ENCODE peak calls at places on chromosomes 1 and 21, in eight cellular contexts. One of them, this sample, is unnamed.

GRCh38 chr1:89331890-89332289 is 32.0 kb upstream of the GBP6 start:
- DNase-seq in testis: no peak
- DNase-seq in endodermal cell: no peak
- DNase-seq in H1: no peak
- DNase-seq in adrenal gland: no peak
- DNase-seq in mucosa of descending colon: no peak
- DNase-seq in lower lobe of right lung: no peak
- DNase-seq in A549: no peak
- DNase-seq in this sample: no peak

GRCh38 chr1:236576004-236576403 is 28.3 kb downstream of the HEATR1 start:
- DNase-seq in testis: no peak
- DNase-seq in endodermal cell: no peak
- DNase-seq in H1: no peak
- DNase-seq in adrenal gland: no peak
- DNase-seq in mucosa of descending colon: no peak
- DNase-seq in lower lobe of right lung: no peak
- DNase-seq in A549: no peak
- DNase-seq in this sample: no peak

GRCh38 chr1:205127646-205128045 is 5.9 kb upstream of the RBBP5 start:
- DNase-seq in testis: no peak
- DNase-seq in endodermal cell: no peak
- DNase-seq in H1: no peak
- DNase-seq in adrenal gland: no peak
- DNase-seq in mucosa of descending colon: no peak
- DNase-seq in lower lobe of right lung: peak; percentile 49
- DNase-seq in A549: no peak
- DNase-seq in this sample: no peak

GRCh38 chr1:12475158-12475934 is 142.7 kb downstream of the DHRS3 start:
- DNase-seq in testis: no peak
- DNase-seq in endodermal cell: no peak
- DNase-seq in H1: no peak
- DNase-seq in adrenal gland: no peak
- DNase-seq in mucosa of descending colon: peak; percentile 65
- DNase-seq in lower lobe of right lung: no peak
- DNase-seq in A549: no peak
- DNase-seq in this sample: no peak

GRCh38 chr1:55188909-55189308 is 26.3 kb downstream of the USP24 start:
- DNase-seq in testis: no peak
- DNase-seq in endodermal cell: no peak
- DNase-seq in H1: no peak
- DNase-seq in adrenal gland: no peak
- DNase-seq in mucosa of descending colon: no peak
- DNase-seq in lower lobe of right lung: no peak
- DNase-seq in A549: no peak
- DNase-seq in this sample: no peak

GRCh38 chr1:167159782-167160181 is 60.9 kb upstream of the POU2F1 start:
- DNase-seq in testis: no peak
- DNase-seq in endodermal cell: no peak
- DNase-seq in H1: no peak
- DNase-seq in adrenal gland: no peak
- DNase-seq in mucosa of descending colon: no peak
- DNase-seq in lower lobe of right lung: no peak
- DNase-seq in A549: no peak
- DNase-seq in this sample: no peak

GRCh38 chr21:42063206-42063577 is 7.9 kb upstream of the UMODL1 start:
- DNase-seq in testis: no peak
- DNase-seq in endodermal cell: no peak
- DNase-seq in H1: no peak
- DNase-seq in adrenal gland: peak; percentile 45
- DNase-seq in mucosa of descending colon: peak; percentile 68
- DNase-seq in lower lobe of right lung: peak; percentile 70
- DNase-seq in A549: no peak
- DNase-seq in this sample: no peak

GRCh38 chr1:211643324-211644212 is 31.9 kb downstream of the NEK2 start:
- DNase-seq in testis: peak; percentile 24
- DNase-seq in endodermal cell: peak; percentile 77
- DNase-seq in H1: peak; percentile 45
- DNase-seq in adrenal gland: peak; percentile 87
- DNase-seq in mucosa of descending colon: peak; percentile 79
- DNase-seq in lower lobe of right lung: peak; percentile 67
- DNase-seq in A549: peak; percentile 39
- DNase-seq in this sample: no peak

GRCh38 chr1:62126595-62127290 is 67.9 kb upstream of the L1TD1 start:
- DNase-seq in testis: no peak
- DNase-seq in endodermal cell: no peak
- DNase-seq in H1: no peak
- DNase-seq in adrenal gland: no peak
- DNase-seq in mucosa of descending colon: peak; percentile 20
- DNase-seq in lower lobe of right lung: no peak
- DNase-seq in A549: no peak
- DNase-seq in this sample: no peak

GRCh38 chr1:100736766-100737165 is 17.2 kb downstream of the VCAM1 start:
- DNase-seq in testis: no peak
- DNase-seq in endodermal cell: no peak
- DNase-seq in H1: no peak
- DNase-seq in adrenal gland: no peak
- DNase-seq in mucosa of descending colon: no peak
- DNase-seq in lower lobe of right lung: no peak
- DNase-seq in A549: no peak
- DNase-seq in this sample: no peak

GRCh38 chr1:74824497-74825107 is 91.7 kb downstream of the TYW3 start:
- DNase-seq in testis: no peak
- DNase-seq in endodermal cell: no peak
- DNase-seq in H1: no peak
- DNase-seq in adrenal gland: no peak
- DNase-seq in mucosa of descending colon: no peak
- DNase-seq in lower lobe of right lung: no peak
- DNase-seq in A549: no peak
- DNase-seq in this sample: no peak

GRCh38 chr21:42220138-42220701 is 1.3 kb downstream of the ABCG1 start:
- DNase-seq in testis: peak; percentile 72
- DNase-seq in endodermal cell: peak; percentile 84
- DNase-seq in H1: peak; percentile 76
- DNase-seq in adrenal gland: peak; percentile 85
- DNase-seq in mucosa of descending colon: peak; percentile 82
- DNase-seq in lower lobe of right lung: peak; percentile 72
- DNase-seq in A549: peak; percentile 70
- DNase-seq in this sample: no peak

GRCh38 chr21:43333301-43334062 is 93.4 kb downstream of the SIK1 start:
- DNase-seq in testis: peak; percentile 28
- DNase-seq in endodermal cell: peak; percentile 80
- DNase-seq in H1: no peak
- DNase-seq in adrenal gland: peak; percentile 36
- DNase-seq in mucosa of descending colon: peak; percentile 36
- DNase-seq in lower lobe of right lung: peak; percentile 79
- DNase-seq in A549: peak; percentile 97
- DNase-seq in this sample: no peak

GRCh38 chr1:116826818-116827606 is 72.8 kb downstream of the CD2 start:
- DNase-seq in testis: no peak
- DNase-seq in endodermal cell: no peak
- DNase-seq in H1: no peak
- DNase-seq in adrenal gland: no peak
- DNase-seq in mucosa of descending colon: peak; percentile 38
- DNase-seq in lower lobe of right lung: no peak
- DNase-seq in A549: peak; percentile 18
- DNase-seq in this sample: no peak

GRCh38 chr1:234125283-234125682 is 220.8 kb downstream of the SLC35F3 start:
- DNase-seq in testis: peak; percentile 43
- DNase-seq in endodermal cell: peak; percentile 96
- DNase-seq in H1: peak; percentile 82
- DNase-seq in adrenal gland: no peak
- DNase-seq in mucosa of descending colon: peak; percentile 11
- DNase-seq in lower lobe of right lung: no peak
- DNase-seq in A549: peak; percentile 72
- DNase-seq in this sample: peak; percentile 74

GRCh38 chr1:201734776-201735175 is 94.2 kb upstream of the IPO9 start:
- DNase-seq in testis: no peak
- DNase-seq in endodermal cell: no peak
- DNase-seq in H1: no peak
- DNase-seq in adrenal gland: no peak
- DNase-seq in mucosa of descending colon: no peak
- DNase-seq in lower lobe of right lung: no peak
- DNase-seq in A549: no peak
- DNase-seq in this sample: no peak

GRCh38 chr1:183800449-183800848 is 4.5 kb upstream of the RGL1 start:
- DNase-seq in testis: no peak
- DNase-seq in endodermal cell: no peak
- DNase-seq in H1: no peak
- DNase-seq in adrenal gland: no peak
- DNase-seq in mucosa of descending colon: no peak
- DNase-seq in lower lobe of right lung: no peak
- DNase-seq in A549: no peak
- DNase-seq in this sample: no peak

GRCh38 chr21:31716106-31716505 is 15.8 kb downstream of the SCAF4 start:
- DNase-seq in testis: no peak
- DNase-seq in endodermal cell: no peak
- DNase-seq in H1: no peak
- DNase-seq in adrenal gland: no peak
- DNase-seq in mucosa of descending colon: no peak
- DNase-seq in lower lobe of right lung: no peak
- DNase-seq in A549: no peak
- DNase-seq in this sample: no peak
- H3K4me1 ChIP-seq in testis: peaks cover 11% of the 10 kb centered on the region
- H3K4me1 ChIP-seq in endodermal cell: peaks cover 16% of the 10 kb centered on the region
- H3K4me1 ChIP-seq in H1: peaks cover 17% of the 10 kb centered on the region
- H3K4me1 ChIP-seq in adrenal gland: peaks cover 18% of the 10 kb centered on the region
- H3K4me1 ChIP-seq in mucosa of descending colon: no peaks in the 10 kb centered on the region
- H3K4me1 ChIP-seq in lower lobe of right lung: peaks cover 30% of the 10 kb centered on the region
- H3K4me1 ChIP-seq in A549: peaks cover 49% of the 10 kb centered on the region
- H3K4me1 ChIP-seq in this sample: no peaks in the 10 kb centered on the region

DNA sequence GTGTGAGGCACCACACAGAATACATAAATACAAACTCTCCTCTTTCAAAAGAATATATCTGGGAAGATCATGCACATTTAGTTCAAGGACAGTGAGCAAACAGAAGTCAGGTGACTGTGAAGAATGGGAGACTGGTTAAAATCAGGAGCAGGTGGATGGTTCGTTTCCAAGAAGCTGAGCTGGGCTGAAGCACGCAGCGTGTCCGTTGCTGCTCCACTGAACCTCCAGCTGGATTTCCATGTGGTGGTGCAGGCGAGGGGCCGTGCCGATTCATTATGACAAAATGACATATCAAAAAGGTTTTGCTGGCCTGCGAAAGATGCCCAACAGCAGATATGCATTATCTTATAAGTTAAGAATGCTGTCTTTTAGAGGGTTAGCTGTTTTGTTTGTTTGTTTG is 66.0 kb downstream of the OLIG1 start:
- DNase-seq in testis: no peak
- DNase-seq in endodermal cell: no peak
- DNase-seq in H1: no peak
- DNase-seq in adrenal gland: no peak
- DNase-seq in mucosa of descending colon: no peak
- DNase-seq in lower lobe of right lung: no peak
- DNase-seq in A549: no peak
- DNase-seq in this sample: no peak
- H3K4me3 ChIP-seq in testis: no peak overlapping the region
- H3K4me3 ChIP-seq in endodermal cell: no peak overlapping the region
- H3K4me3 ChIP-seq in H1: no peak overlapping the region
- H3K4me3 ChIP-seq in adrenal gland: no peak overlapping the region
- H3K4me3 ChIP-seq in mucosa of descending colon: no peak overlapping the region
- H3K4me3 ChIP-seq in lower lobe of right lung: no peak overlapping the region
- H3K4me3 ChIP-seq in A549: no peak overlapping the region
- H3K4me3 ChIP-seq in this sample: no peak overlapping the region

DNA sequence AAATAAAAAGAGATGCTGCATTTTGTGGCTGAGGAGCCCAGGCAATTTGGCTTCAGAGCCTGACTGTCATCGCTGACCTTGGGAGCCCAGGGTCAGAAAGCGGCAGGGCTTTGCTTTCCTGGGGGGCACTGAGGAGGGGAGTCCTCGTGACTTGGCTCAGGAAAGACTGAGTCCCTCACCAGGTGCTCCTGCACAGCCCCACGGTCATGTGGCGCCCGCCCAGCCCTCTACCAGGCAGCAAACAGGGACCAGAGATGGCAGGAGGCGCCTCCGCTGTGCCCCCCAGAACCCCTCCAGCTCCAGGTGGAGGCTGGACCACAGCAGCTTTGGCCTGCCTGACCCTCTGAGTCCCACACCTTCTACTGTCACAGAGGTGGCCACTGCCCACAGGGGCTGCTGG is 13.2 kb downstream of the EFHD2 start:
- DNase-seq in testis: no peak
- DNase-seq in endodermal cell: no peak
- DNase-seq in H1: no peak
- DNase-seq in adrenal gland: peak; percentile 52
- DNase-seq in mucosa of descending colon: no peak
- DNase-seq in lower lobe of right lung: no peak
- DNase-seq in A549: no peak
- DNase-seq in this sample: no peak
- H3K4me1 ChIP-seq in testis: peaks cover 62% of the 10 kb centered on the region
- H3K4me1 ChIP-seq in endodermal cell: no peaks in the 10 kb centered on the region
- H3K4me1 ChIP-seq in H1: peaks cover 7% of the 10 kb centered on the region
- H3K4me1 ChIP-seq in adrenal gland: peaks cover 13% of the 10 kb centered on the region
- H3K4me1 ChIP-seq in mucosa of descending colon: peaks cover 64% of the 10 kb centered on the region
- H3K4me1 ChIP-seq in lower lobe of right lung: peaks cover 37% of the 10 kb centered on the region
- H3K4me1 ChIP-seq in A549: peaks cover 72% of the 10 kb centered on the region
- H3K4me1 ChIP-seq in this sample: no peaks in the 10 kb centered on the region

GRCh38 chr1:115495111-115495510 is 146.7 kb upstream of the VANGL1 start:
- DNase-seq in testis: no peak
- DNase-seq in endodermal cell: no peak
- DNase-seq in H1: peak; percentile 19
- DNase-seq in adrenal gland: no peak
- DNase-seq in mucosa of descending colon: no peak
- DNase-seq in lower lobe of right lung: no peak
- DNase-seq in A549: no peak
- DNase-seq in this sample: no peak

GRCh38 chr1:115492880-115493279 is 148.9 kb upstream of the VANGL1 start:
- DNase-seq in testis: no peak
- DNase-seq in endodermal cell: no peak
- DNase-seq in H1: no peak
- DNase-seq in adrenal gland: no peak
- DNase-seq in mucosa of descending colon: no peak
- DNase-seq in lower lobe of right lung: no peak
- DNase-seq in A549: no peak
- DNase-seq in this sample: no peak

GRCh38 chr1:115495603-115496002 is 146.2 kb upstream of the VANGL1 start:
- DNase-seq in testis: no peak
- DNase-seq in endodermal cell: no peak
- DNase-seq in H1: peak; percentile 13
- DNase-seq in adrenal gland: no peak
- DNase-seq in mucosa of descending colon: no peak
- DNase-seq in lower lobe of right lung: no peak
- DNase-seq in A549: no peak
- DNase-seq in this sample: no peak

GRCh38 chr1:115492019-115492595 is 149.7 kb upstream of the VANGL1 start:
- DNase-seq in testis: no peak
- DNase-seq in endodermal cell: no peak
- DNase-seq in H1: no peak
- DNase-seq in adrenal gland: no peak
- DNase-seq in mucosa of descending colon: no peak
- DNase-seq in lower lobe of right lung: no peak
- DNase-seq in A549: no peak
- DNase-seq in this sample: no peak

DNA sequence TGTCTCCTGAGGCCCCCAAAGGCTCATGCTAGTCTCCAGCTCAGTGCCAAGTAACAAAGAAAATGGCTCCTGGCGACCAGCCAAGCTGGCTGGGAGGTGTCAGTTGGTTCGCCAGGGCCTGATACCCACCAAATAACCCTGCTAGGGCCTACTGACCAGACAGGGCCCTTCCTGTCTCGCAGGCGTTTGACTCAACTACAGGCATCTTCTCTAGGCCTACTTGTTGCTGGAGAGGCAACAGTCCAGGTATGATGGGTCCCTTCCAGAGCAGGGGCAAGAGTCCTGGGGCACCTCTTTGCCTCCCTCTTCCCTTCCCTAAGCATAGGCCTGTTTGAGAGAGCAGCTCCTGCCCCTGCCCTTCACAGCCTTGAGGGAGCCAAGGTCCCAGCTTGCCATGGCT is 147.9 kb upstream of the VANGL1 start:
- DNase-seq in testis: no peak
- DNase-seq in endodermal cell: no peak
- DNase-seq in H1: peak; percentile 22
- DNase-seq in adrenal gland: no peak
- DNase-seq in mucosa of descending colon: no peak
- DNase-seq in lower lobe of right lung: no peak
- DNase-seq in A549: no peak
- DNase-seq in this sample: no peak
- H3K4me3 ChIP-seq in testis: no peak overlapping the region
- H3K4me3 ChIP-seq in endodermal cell: no peak overlapping the region
- H3K4me3 ChIP-seq in H1: no peak overlapping the region
- H3K4me3 ChIP-seq in adrenal gland: no peak overlapping the region
- H3K4me3 ChIP-seq in mucosa of descending colon: no peak overlapping the region
- H3K4me3 ChIP-seq in lower lobe of right lung: no peak overlapping the region
- H3K4me3 ChIP-seq in A549: no peak overlapping the region
- H3K4me3 ChIP-seq in this sample: no peak overlapping the region